ENCODE peak calls at places on chromosomes 3 and 15, in seven cellular contexts. P, D, I, A, E, Z and M are unnamed samples.

GRCh38 chr15:65509321-65509720 is 8.2 kb downstream of the DPP8 start:
- DNase-seq in P (no peak), D (no peak), I (no peak), A (no peak), E (no peak), Z (no peak), M (no peak)

GRCh38 chr3:71532639-71533395 is 50.7 kb downstream of the FOXP1 start:
- DNase-seq in P (no peak), D (no peak), I (no peak), A (no peak), E (no peak), Z (peak), M (no peak)

GRCh38 chr15:65409284-65409631 is 13.5 kb downstream of the IGDCC4 start:
- DNase-seq in P (no peak), D (no peak), I (no peak), A (no peak), E (no peak), Z (no peak), M (no peak)

GRCh38 chr3:45178131-45179023 is 32.2 kb upstream of the CDCP1 start:
- DNase-seq in P (no peak), D (peak), I (no peak), A (peak), E (no peak), Z (no peak), M (no peak)

GRCh38 chr3:127107002-127107401 is 85.9 kb upstream of the PRR23E start:
- DNase-seq in P (no peak), D (no peak), I (no peak), A (no peak), E (no peak), Z (no peak), M (no peak)

GRCh38 chr3:73179601-73180000 is 118.1 kb downstream of the EBLN2 start:
- DNase-seq in P (no peak), D (no peak), I (no peak), A (no peak), E (no peak), Z (no peak), M (no peak)

GRCh38 chr3:70970136-70970535 is 613.4 kb downstream of the FOXP1 start:
- DNase-seq in P (no peak), D (no peak), I (no peak), A (no peak), E (no peak), Z (no peak), M (no peak)

GRCh38 chr3:121477589-121477988 is 68.2 kb downstream of the POLQ start:
- DNase-seq in P (no peak), D (no peak), I (no peak), A (no peak), E (no peak), Z (no peak), M (no peak)

GRCh38 chr15:89358435-89358754 is 23.8 kb upstream of the POLG start:
- DNase-seq in P (no peak), D (no peak), I (no peak), A (no peak), E (no peak), Z (no peak), M (no peak)

GRCh38 chr3:141649871-141650270 is 88.2 kb upstream of the RNF7 start:
- DNase-seq in P (no peak), D (no peak), I (no peak), A (no peak), E (no peak), Z (no peak), M (no peak)

GRCh38 chr3:141151439-141151838 is 80.2 kb upstream of the PXYLP1 start:
- DNase-seq in P (no peak), D (no peak), I (no peak), A (no peak), E (no peak), Z (no peak), M (no peak)

GRCh38 chr3:184772667-184773272 is 39.2 kb upstream of the VPS8 start:
- DNase-seq in P (no peak), D (no peak), I (no peak), A (no peak), E (no peak), Z (no peak), M (no peak)

GRCh38 chr3:160801386-160802118 is 45.5 kb downstream of the PPM1L start:
- DNase-seq in P (no peak), D (no peak), I (no peak), A (no peak), E (no peak), Z (peak), M (no peak)

GRCh38 chr15:48266029-48266428 is 59.9 kb downstream of the SLC12A1 start:
- DNase-seq in P (no peak), D (no peak), I (no peak), A (peak), E (no peak), Z (no peak), M (no peak)

GRCh38 chr3:188296761-188297689 is 143.1 kb downstream of the LPP start:
- DNase-seq in P (no peak), D (peak), I (peak), A (no peak), E (no peak), Z (no peak), M (no peak)

GRCh38 chr3:2883292-2883691 is 226.9 kb downstream of the IL5RA start:
- DNase-seq in P (no peak), D (no peak), I (no peak), A (no peak), E (no peak), Z (no peak), M (no peak)

GRCh38 chr3:181808053-181808452 is 96.3 kb downstream of the SOX2 start:
- DNase-seq in P (no peak), D (no peak), I (no peak), A (no peak), E (no peak), Z (no peak), M (no peak)

GRCh38 chr3:176939022-176939817 is 258.1 kb downstream of the TBL1XR1 start:
- DNase-seq in P (peak), D (peak), I (peak), A (peak), E (no peak), Z (peak), M (peak)

GRCh38 chr15:75835990-75836952 is 7.0 kb upstream of the UBE2Q2 start:
- DNase-seq in P (no peak), D (no peak), I (no peak), A (no peak), E (no peak), Z (no peak), M (no peak)

GRCh38 chr3:28860307-28860706 is 420.6 kb upstream of the RBMS3 start:
- DNase-seq in P (no peak), D (no peak), I (no peak), A (no peak), E (no peak), Z (no peak), M (no peak)